ENCODE peak calls at places on chromosomes 11 and 22, in seven cellular contexts. W, J, Y, A, Z, O and Q are unnamed samples.

GRCh38 chr22:50733521-50734342 is 4.3 kb upstream of the ACR start:
- DNase-seq in W (no peak), J (no peak), Y (peak; percentile 70), A (peak; percentile 12), Z (peak; percentile 33), O (no peak), Q (no peak)

GRCh38 chr22:43824724-43825485 is 12.8 kb upstream of the EFCAB6 start:
- DNase-seq in W (no peak), J (no peak), Y (no peak), A (no peak), Z (no peak), O (no peak), Q (no peak)

GRCh38 chr22:19125474-19126308 is 3.5 kb upstream of the DGCR2 start:
- DNase-seq in W (no peak), J (no peak), Y (peak; percentile 62), A (no peak), Z (no peak), O (no peak), Q (no peak)

GRCh38 chr22:23119492-23120414 is 22.0 kb downstream of the RSPH14 start:
- DNase-seq in W (no peak), J (peak; percentile 32), Y (no peak), A (no peak), Z (no peak), O (no peak), Q (no peak)

GRCh38 chr11:103596323-103596722 is 440.1 kb upstream of the DDI1 start:
- DNase-seq in W (no peak), J (no peak), Y (no peak), A (no peak), Z (no peak), O (no peak), Q (no peak)

GRCh38 chr11:61332266-61332822 is 561 bp downstream of the DDB1 start:
- DNase-seq in W (peak; percentile 10), J (no peak), Y (no peak), A (no peak), Z (peak; percentile 43), O (no peak), Q (no peak)

GRCh38 chr11:14300661-14301304 is 58.2 kb downstream of the RRAS2 start:
- DNase-seq in W (peak; percentile 27), J (peak; percentile 41), Y (no peak), A (no peak), Z (peak; percentile 88), O (no peak), Q (peak; percentile 81)

GRCh38 chr22:30169002-30169401 is 77.6 kb downstream of the LIF start:
- DNase-seq in W (no peak), J (no peak), Y (no peak), A (no peak), Z (no peak), O (no peak), Q (no peak)

GRCh38 chr11:118310781-118311485 is 6.4 kb downstream of the CD3E start:
- DNase-seq in W (no peak), J (no peak), Y (no peak), A (no peak), Z (no peak), O (peak; percentile 60), Q (no peak)

GRCh38 chr11:27209562-27210005 is 153.4 kb downstream of the CCDC34 start:
- DNase-seq in W (no peak), J (no peak), Y (no peak), A (no peak), Z (peak; percentile 84), O (no peak), Q (peak; percentile 74)

GRCh38 chr11:64763804-64764611 is 4.2 kb upstream of the PYGM start:
- DNase-seq in W (no peak), J (peak; percentile 16), Y (peak; percentile 88), A (peak; percentile 37), Z (no peak), O (no peak), Q (no peak)

GRCh38 chr22:29727248-29727551 is 7.4 kb downstream of the CABP7 start:
- DNase-seq in W (peak; percentile 30), J (peak; percentile 81), Y (no peak), A (no peak), Z (peak; percentile 47), O (no peak), Q (no peak)

GRCh38 chr22:37427711-37428635 is 694 bp upstream of the ELFN2 start:
- DNase-seq in W (no peak), J (no peak), Y (no peak), A (no peak), Z (no peak), O (no peak), Q (no peak)

GRCh38 chr11:105368711-105369110 is 229.1 kb upstream of the CARD18 start:
- DNase-seq in W (no peak), J (no peak), Y (no peak), A (no peak), Z (peak; percentile 53), O (no peak), Q (no peak)

GRCh38 chr11:72007587-72007986 is 8.9 kb downstream of the IL18BP start:
- DNase-seq in W (no peak), J (no peak), Y (no peak), A (peak; percentile 40), Z (no peak), O (no peak), Q (no peak)

GRCh38 chr22:43039800-43040199 is 24.9 kb upstream of the PACSIN2 start:
- DNase-seq in W (no peak), J (no peak), Y (no peak), A (no peak), Z (no peak), O (no peak), Q (no peak)

GRCh38 chr11:87173185-87174039 is 135.7 kb downstream of the TMEM135 start:
- DNase-seq in W (no peak), J (no peak), Y (no peak), A (no peak), Z (peak; percentile 81), O (no peak), Q (no peak)

GRCh38 chr22:40348025-40348658 is 1.8 kb downstream of the ADSL start:
- DNase-seq in W (peak; percentile 71), J (peak; percentile 77), Y (peak; percentile 84), A (no peak), Z (peak; percentile 80), O (no peak), Q (no peak)

GRCh38 chr22:40345271-40345670 is 1.0 kb upstream of the ADSL start:
- DNase-seq in W (peak; percentile 30), J (no peak), Y (no peak), A (no peak), Z (peak; percentile 23), O (no peak), Q (no peak)

GRCh38 chr22:40347300-40347699 is 1.0 kb downstream of the ADSL start:
- DNase-seq in W (no peak), J (no peak), Y (no peak), A (no peak), Z (no peak), O (no peak), Q (no peak)

GRCh38 chr22:40345801-40346177 is 511 bp upstream of the ADSL start:
- DNase-seq in W (peak; percentile 69), J (peak; percentile 49), Y (peak; percentile 85), A (no peak), Z (peak; percentile 42), O (no peak), Q (no peak)

DNA sequence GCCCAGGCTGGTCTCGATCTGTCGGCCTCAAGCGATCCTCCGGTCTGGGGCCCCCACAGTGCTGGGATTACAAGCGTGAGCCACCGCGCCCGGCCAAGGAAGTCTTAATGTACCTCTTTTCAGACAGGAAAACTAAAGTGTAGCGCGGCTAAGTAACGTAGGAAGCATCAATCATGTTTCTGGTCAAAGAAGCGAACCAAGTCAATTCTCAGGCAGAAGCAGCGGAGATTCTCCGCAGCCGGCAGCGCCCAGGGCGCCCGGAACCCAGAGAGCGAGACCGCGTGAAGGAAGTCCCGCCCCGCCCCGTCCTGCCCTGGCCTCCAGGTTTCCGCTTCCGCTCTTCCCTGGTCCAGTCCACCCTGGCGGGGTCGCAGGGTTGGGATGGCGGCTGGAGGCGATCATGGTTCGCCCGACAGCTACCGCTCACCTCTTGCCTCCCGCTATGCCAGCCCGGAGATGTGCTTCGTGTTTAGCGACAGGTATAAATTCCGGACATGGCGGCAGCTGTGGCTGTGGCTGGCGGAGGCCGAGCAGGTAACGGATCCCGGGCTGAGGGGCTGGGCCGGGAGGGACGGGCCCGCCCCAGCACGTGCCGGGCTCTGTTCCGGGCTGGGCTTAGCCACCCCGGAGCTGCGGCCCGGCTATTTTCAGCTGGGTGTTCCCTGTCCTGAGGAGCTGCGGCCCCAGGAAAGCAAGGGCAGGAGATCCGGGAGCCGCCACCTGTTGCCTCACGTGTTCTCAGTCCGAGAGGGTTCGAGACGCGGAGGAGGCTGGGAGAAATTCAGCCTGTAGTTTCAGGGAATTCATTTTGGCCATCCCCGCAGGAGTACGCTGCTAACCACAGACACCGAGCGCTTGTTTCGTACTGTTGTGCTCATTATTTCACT is at the start of gene ADSL:
- DNase-seq in W (peak; percentile 91), J (peak; percentile 90), Y (peak; percentile 97), A (peak; percentile 87), Z (peak; percentile 86), O (peak; percentile 97), Q (peak; percentile 85)
- TF ChIP-seq CTCF in W (no peak), J (no peak), Y (no peak), A (no peak), Z (peak; percentile 28), O (peak; percentile 9), Q (peak; percentile 11)

GRCh38 chr11:125918140-125918840 is 14.0 kb downstream of the DDX25 start:
- DNase-seq in W (no peak), J (no peak), Y (no peak), A (no peak), Z (no peak), O (peak; percentile 84), Q (no peak)
- TF ChIP-seq CTCF in W (no peak), J (no peak), Y (no peak), A (no peak), Z (no peak), O (no peak), Q (no peak)

DNA sequence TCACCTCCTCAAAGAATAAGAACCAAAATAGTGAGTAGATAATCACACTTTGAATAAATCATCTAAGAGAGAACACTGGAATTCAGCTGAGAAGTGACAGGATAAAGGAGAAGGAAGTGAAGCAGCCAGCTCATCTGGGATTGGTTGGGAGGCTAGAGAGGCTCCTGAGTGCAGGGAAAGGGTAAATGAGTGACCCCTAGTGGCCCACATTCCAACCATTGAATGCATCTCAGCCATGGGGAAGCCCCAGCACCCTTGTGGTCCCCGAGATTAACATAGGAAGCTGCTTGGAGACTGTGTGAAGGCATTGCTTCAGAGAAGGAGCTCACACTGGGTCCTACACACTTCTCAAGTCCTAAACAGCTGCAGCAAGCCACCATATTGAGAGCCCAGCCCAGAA is 82.3 kb downstream of the JRKL start:
- DNase-seq in W (no peak), J (peak; percentile 8), Y (no peak), A (no peak), Z (no peak), O (no peak), Q (no peak)
- TF ChIP-seq CTCF in W (no peak), J (peak; percentile 10), Y (no peak), A (no peak), Z (no peak), O (no peak), Q (no peak)

GRCh38 chr22:35258144-35258988 is 1.1 kb downstream of the HMGXB4 start:
- DNase-seq in W (peak; percentile 47), J (no peak), Y (no peak), A (no peak), Z (peak; percentile 44), O (no peak), Q (no peak)

GRCh38 chr22:35257002-35257320 is 332 bp upstream of the HMGXB4 start:
- DNase-seq in W (no peak), J (peak; percentile 14), Y (no peak), A (no peak), Z (no peak), O (no peak), Q (no peak)

GRCh38 chr22:35253946-35254345 is 3.3 kb upstream of the HMGXB4 start:
- DNase-seq in W (no peak), J (no peak), Y (no peak), A (no peak), Z (no peak), O (no peak), Q (no peak)

GRCh38 chr22:35257321-35258143 is at the start of gene HMGXB4:
- DNase-seq in W (peak; percentile 96), J (peak; percentile 94), Y (peak; percentile 98), A (peak; percentile 87), Z (peak; percentile 93), O (peak; percentile 96), Q (peak; percentile 87)
- TF ChIP-seq CTCF in W (peak; percentile 68), J (peak; percentile 20), Y (peak; percentile 10), A (no peak), Z (no peak), O (no peak), Q (no peak)